ENCODE peak calls at places on chromosomes 13 and 19, in six cellular contexts. P is GM12878, H is H1, Z is K562, K is HepG2, G is GM12891. J is an unnamed sample.

GRCh38 chr19:3609779-3610719 is 3.4 kb upstream of the TBXA2R start:
- DNase-seq in P (no peak), H (no peak), Z (no peak), K (no peak), G (no peak), J (no peak)

GRCh38 chr13:54489359-54489758 is 1460.7 kb downstream of the OLFM4 start:
- DNase-seq in P (no peak), H (no peak), Z (no peak), K (no peak), G (no peak), J (no peak)

GRCh38 chr13:75633285-75633684 is 2.8 kb upstream of the LMO7 start:
- DNase-seq in P (no peak), H (no peak), Z (no peak), K (peak; percentile 33), G (no peak), J (no peak)

GRCh38 chr19:19488041-19488874 is 27.1 kb downstream of the TSSK6 start:
- DNase-seq in P (no peak), H (no peak), Z (peak; percentile 71), K (no peak), G (no peak), J (no peak)

GRCh38 chr13:95948646-95949045 is 104.6 kb downstream of the UGGT2 start:
- DNase-seq in P (no peak), H (no peak), Z (no peak), K (no peak), G (no peak), J (no peak)

GRCh38 chr19:49338023-49338677 is 2.9 kb downstream of the CD37 start:
- DNase-seq in P (no peak), H (peak; percentile 75), Z (no peak), K (no peak), G (no peak), J (no peak)

GRCh38 chr19:41355802-41356201 is 2.1 kb upstream of the TGFB1 start:
- DNase-seq in P (no peak), H (no peak), Z (no peak), K (no peak), G (no peak), J (no peak)

GRCh38 chr19:35143231-35143715 is at the start of gene FXYD7:
- DNase-seq in P (no peak), H (peak; percentile 74), Z (no peak), K (no peak), G (no peak), J (no peak)

GRCh38 chr13:49840667-49841066 is 48.2 kb upstream of the KPNA3 start:
- DNase-seq in P (no peak), H (no peak), Z (no peak), K (no peak), G (no peak), J (no peak)

GRCh38 chr13:89969996-89970709 is 1377.3 kb upstream of the MIR17HG start:
- DNase-seq in P (no peak), H (no peak), Z (no peak), K (no peak), G (no peak), J (no peak)

GRCh38 chr19:52600639-52601024 is 30.5 kb downstream of the ZNF701 start:
- DNase-seq in P (no peak), H (no peak), Z (no peak), K (peak; percentile 54), G (no peak), J (no peak)

GRCh38 chr13:97030705-97031452 is 36.6 kb upstream of the OXGR1 start:
- DNase-seq in P (no peak), H (no peak), Z (peak; percentile 19), K (peak; percentile 19), G (no peak), J (no peak)

GRCh38 chr13:51241720-51242119 is 19.5 kb downstream of the FAM124A start:
- DNase-seq in P (no peak), H (peak; percentile 24), Z (no peak), K (no peak), G (no peak), J (no peak)

GRCh38 chr13:62193919-62194318 is 778.3 kb upstream of the PCDH20 start:
- DNase-seq in P (no peak), H (no peak), Z (no peak), K (no peak), G (no peak), J (no peak)

GRCh38 chr19:29527500-29528328 is 1.9 kb downstream of the VSTM2B start:
- DNase-seq in P (no peak), H (no peak), Z (no peak), K (no peak), G (no peak), J (no peak)

GRCh38 chr19:3057275-3057714 is 5.0 kb downstream of the TLE5 start:
- DNase-seq in P (no peak), H (peak; percentile 64), Z (no peak), K (no peak), G (no peak), J (no peak)

GRCh38 chr13:95643009-95643408 is 1.5 kb downstream of the DZIP1 start:
- DNase-seq in P (no peak), H (no peak), Z (no peak), K (no peak), G (no peak), J (no peak)

GRCh38 chr19:39307822-39308530 is 11.8 kb downstream of the IFNL1 start:
- DNase-seq in P (no peak), H (peak; percentile 76), Z (no peak), K (no peak), G (no peak), J (no peak)

GRCh38 chr13:19601749-19602725 is 31.4 kb upstream of the MPHOSPH8 start:
- DNase-seq in P (no peak), H (peak; percentile 80), Z (peak; percentile 48), K (peak; percentile 58), G (peak; percentile 76), J (peak; percentile 73)

GRCh38 chr13:38707433-38707832 is 20.6 kb downstream of the FREM2 start:
- DNase-seq in P (no peak), H (no peak), Z (no peak), K (no peak), G (no peak), J (no peak)

GRCh38 chr13:98273824-98274786 is 97.0 kb upstream of the RNF113B start:
- DNase-seq in P (no peak), H (no peak), Z (no peak), K (no peak), G (no peak), J (no peak)

GRCh38 chr19:13092608-13093260 is 9.9 kb downstream of the LYL1 start:
- DNase-seq in P (no peak), H (no peak), Z (no peak), K (peak; percentile 13), G (no peak), J (no peak)

GRCh38 chr19:19528721-19529490 is at the start of gene YJEFN3:
- DNase-seq in P (no peak), H (no peak), Z (no peak), K (no peak), G (no peak), J (no peak)

GRCh38 chr13:35552172-35552844 is 75.8 kb upstream of the MAB21L1 start:
- DNase-seq in P (no peak), H (no peak), Z (no peak), K (no peak), G (no peak), J (no peak)

GRCh38 chr13:95698047-95698749 is 21.3 kb downstream of the DNAJC3 start:
- DNase-seq in P (no peak), H (no peak), Z (no peak), K (no peak), G (no peak), J (no peak)

GRCh38 chr19:44749318-44749717 is 810 bp downstream of the BCL3 start:
- DNase-seq in P (no peak), H (no peak), Z (no peak), K (no peak), G (no peak), J (no peak)

GRCh38 chr13:113378825-113379224 is 14.9 kb upstream of the GRTP1 start:
- DNase-seq in P (no peak), H (no peak), Z (no peak), K (no peak), G (no peak), J (no peak)

GRCh38 chr13:75196112-75196855 is 285.7 kb downstream of the TBC1D4 start:
- DNase-seq in P (no peak), H (no peak), Z (no peak), K (no peak), G (no peak), J (no peak)

GRCh38 chr13:30916991-30917390 is 10.9 kb downstream of the MEDAG start:
- DNase-seq in P (no peak), H (no peak), Z (no peak), K (no peak), G (no peak), J (no peak)

GRCh38 chr13:30915691-30916541 is 9.8 kb downstream of the MEDAG start:
- DNase-seq in P (no peak), H (no peak), Z (no peak), K (no peak), G (no peak), J (no peak)

GRCh38 chr13:30923423-30923822 is 9.0 kb upstream of the TEX26 start:
- DNase-seq in P (no peak), H (no peak), Z (no peak), K (no peak), G (no peak), J (no peak)

GRCh38 chr13:30920162-30920561 is 12.3 kb upstream of the TEX26 start:
- DNase-seq in P (no peak), H (no peak), Z (no peak), K (no peak), G (no peak), J (no peak)

GRCh38 chr13:30918662-30919405 is 12.8 kb downstream of the MEDAG start:
- DNase-seq in P (no peak), H (no peak), Z (no peak), K (no peak), G (no peak), J (no peak)
- TF ChIP-seq POLR2AphosphoS5 in P (no peak), H (no peak), Z (no peak), K (no peak), G (no peak), J (no peak)

GRCh38 chr19:14674764-14675163 is at the start of gene ADGRE3:
- DNase-seq in P (no peak), H (no peak), Z (no peak), K (no peak), G (no peak), J (no peak)
- TF ChIP-seq TAF1 in P (no peak), H (no peak), Z (no peak), K (no peak), G (no peak), J (no peak)

DNA sequence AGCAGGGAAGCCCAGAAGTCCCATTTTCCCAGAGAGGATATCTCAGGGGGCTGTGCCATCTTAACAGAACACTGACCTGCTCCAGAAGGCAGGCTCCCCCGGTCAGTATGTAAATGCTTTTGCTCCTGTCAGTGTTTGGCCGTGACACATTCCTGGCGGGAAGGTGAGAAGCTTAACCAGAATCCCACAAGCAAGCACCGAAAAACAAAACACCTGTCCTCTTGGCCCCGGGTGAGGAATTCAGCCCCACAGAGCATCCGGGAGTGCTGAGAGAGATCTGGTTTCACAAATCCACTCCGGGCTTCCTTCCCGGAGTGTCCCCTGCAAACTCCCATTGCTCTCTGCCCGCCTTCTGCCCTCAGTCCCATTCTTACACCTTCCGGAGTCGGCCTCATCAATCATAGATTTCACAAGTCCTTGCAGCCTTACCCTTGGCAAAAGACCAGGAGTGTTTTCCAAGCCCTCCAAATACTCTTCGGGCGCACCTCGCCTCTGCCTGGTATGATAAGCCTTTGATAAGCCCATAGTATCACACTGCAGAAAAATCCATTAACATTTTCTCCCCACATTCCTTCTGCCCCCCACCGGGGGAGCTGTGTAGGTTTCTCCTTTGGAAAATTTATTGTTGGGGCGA is 12.2 kb downstream of the TPM4 start:
- DNase-seq in P (no peak), H (no peak), Z (no peak), K (no peak), G (no peak), J (no peak)
- TF ChIP-seq POLR2A in P (no peak), H (no peak), Z (no peak), K (no peak), G (peak; percentile 44), J (peak; percentile 47)

GRCh38 chr19:4870025-4870700 is 2.7 kb upstream of the PLIN3 start:
- DNase-seq in P (no peak), H (no peak), Z (peak; percentile 86), K (peak; percentile 98), G (no peak), J (no peak)
- TF ChIP-seq POLR2AphosphoS5 in P (no peak), H (no peak), Z (peak; percentile 39), K (no peak), G (no peak), J (no peak)

J was measured in GM12892.